ENCODE peak calls at places on chromosomes 1 and 21, in ten cellular contexts. R, I, B, L, K, U, A, O, X and G are unnamed samples. For H3K4me1, the result is how much of the 10 kb centered on the place peaks cover.

GRCh38 chr21:27085387-27085786 is 118.5 kb upstream of the ADAMTS5 start:
- DNase-seq in L (no peak), B (no peak), O (no peak), A (no peak), K (no peak), U (no peak), I (no peak), X (no peak), R (no peak), G (no peak)

GRCh38 chr1:180946537-180947507 is 34.1 kb downstream of the KIAA1614 start:
- DNase-seq in B (no peak), X (no peak), O (no peak), U (no peak), R (no peak), A (no peak), K (no peak), L (no peak), I (no peak), G (no peak)

GRCh38 chr1:236063551-236063918 is 1.4 kb downstream of the NID1 start:
- DNase-seq in U (no peak), K (no peak), O (no peak), I (no peak), B (no peak), R (no peak), L (no peak), A (no peak), X (no peak), G (no peak)

GRCh38 chr1:42173155-42173933 is 8.8 kb upstream of the GUCA2A start:
- DNase-seq in X (no peak), L (peak), B (peak), K (peak), I (peak), A (peak), O (peak), R (no peak), U (peak), G (peak)

GRCh38 chr1:171292799-171293198 is 21.2 kb upstream of the FMO4 start:
- DNase-seq in O (no peak), B (no peak), L (no peak), X (no peak), U (no peak), I (no peak), K (no peak), A (peak), R (no peak), G (no peak)

GRCh38 chr1:77044133-77044849 is 174.9 kb downstream of the PIGK start:
- DNase-seq in X (peak), O (no peak), I (no peak), B (no peak), K (no peak), L (no peak), U (no peak), A (no peak), R (no peak), G (no peak)

GRCh38 chr1:76230894-76231293 is 156.3 kb downstream of the ST6GALNAC3 start:
- DNase-seq in X (no peak), U (no peak), R (no peak), K (no peak), I (no peak), A (no peak), L (no peak), O (no peak), B (no peak), G (no peak)

GRCh38 chr21:15870819-15871218 is 141.0 kb downstream of the USP25 start:
- DNase-seq in I (no peak), L (no peak), O (no peak), R (no peak), X (no peak), K (no peak), U (no peak), B (peak), A (no peak), G (no peak)

GRCh38 chr1:181099152-181100014 is 10.9 kb downstream of the IER5 start:
- DNase-seq in O (no peak), A (peak), K (no peak), I (no peak), X (peak), L (no peak), U (no peak), R (no peak), B (no peak), G (peak)

GRCh38 chr1:166703141-166703540 is 136.1 kb upstream of the POGK start:
- DNase-seq in K (no peak), L (no peak), U (no peak), O (no peak), I (no peak), A (no peak), X (no peak), B (no peak), R (no peak), G (no peak)

GRCh38 chr21:14545906-14546480 is at the start of gene SAMSN1:
- DNase-seq in O (peak), U (no peak), L (peak), A (peak), X (no peak), B (no peak), I (peak), K (no peak), R (no peak), G (no peak)

GRCh38 chr21:15872236-15872635 is 142.5 kb downstream of the USP25 start:
- DNase-seq in B (no peak), L (no peak), A (no peak), X (no peak), O (no peak), R (no peak), I (no peak), U (no peak), K (no peak), G (no peak)

GRCh38 chr1:117128323-117129079 is 7.0 kb upstream of the TRIM45 start:
- DNase-seq in B (peak), U (no peak), I (no peak), R (no peak), X (no peak), A (peak), O (no peak), K (no peak), L (no peak), G (no peak)

GRCh38 chr1:6686294-6686693 is 15.3 kb downstream of the DNAJC11 start:
- DNase-seq in U (no peak), I (no peak), O (no peak), L (no peak), B (no peak), X (no peak), K (no peak), R (no peak), A (no peak), G (no peak)

GRCh38 chr1:183070234-183070922 is 47.2 kb downstream of the LAMC1 start:
- DNase-seq in X (no peak), I (no peak), R (no peak), K (no peak), U (no peak), L (no peak), A (no peak), O (no peak), B (no peak), G (no peak)

GRCh38 chr1:183075861-183076260 is 52.6 kb downstream of the LAMC1 start:
- DNase-seq in B (no peak), K (no peak), U (no peak), R (no peak), I (no peak), O (no peak), X (no peak), A (peak), L (no peak), G (no peak)

GRCh38 chr1:183070923-183071618 is 47.9 kb downstream of the LAMC1 start:
- DNase-seq in K (no peak), X (no peak), I (no peak), B (peak), A (peak), O (no peak), R (no peak), L (no peak), U (no peak), G (no peak)

GRCh38 chr1:183074215-183074614 is 51.0 kb downstream of the LAMC1 start:
- DNase-seq in L (no peak), I (no peak), K (no peak), B (no peak), O (no peak), R (no peak), A (no peak), U (no peak), X (no peak), G (no peak)

DNA sequence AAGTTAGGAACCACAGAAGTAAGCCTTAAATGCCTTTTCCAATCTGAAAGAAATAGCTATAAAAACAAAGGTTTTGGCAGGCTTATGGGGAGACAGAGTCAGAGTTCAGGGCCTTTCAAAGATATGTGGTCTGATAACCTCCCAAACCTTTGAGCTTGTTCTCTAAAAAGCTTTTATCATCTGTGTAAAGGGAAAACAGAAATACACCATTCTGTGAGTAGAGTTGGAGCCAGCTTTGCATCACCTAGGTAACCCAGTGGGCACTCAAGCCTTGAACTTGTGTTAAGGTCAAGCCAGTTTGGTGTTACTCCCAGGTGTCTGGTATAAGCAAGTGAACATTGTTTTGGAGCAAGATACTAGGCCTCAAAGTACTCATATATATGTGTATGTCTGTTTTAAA is 50.1 kb downstream of the LAMC1 start:
- DNase-seq in L (no peak), K (no peak), I (no peak), X (no peak), B (no peak), O (no peak), A (no peak), R (no peak), U (no peak), G (no peak)
- H3K4me1 ChIP-seq in L (under half), K (under half), I (half or more), X (under half), B (under half), O (half or more), A (under half), R (under half), U (under half), G (under half)

GRCh38 chr1:46656643-46657042 is 11.5 kb downstream of the ATPAF1 start:
- DNase-seq in O (no peak), K (no peak), B (no peak), X (no peak), R (no peak), A (no peak), U (no peak), I (no peak), L (no peak), G (no peak)

GRCh38 chr1:46657775-46658174 is 10.4 kb downstream of the ATPAF1 start:
- DNase-seq in K (no peak), B (no peak), R (no peak), O (no peak), U (no peak), A (no peak), I (no peak), L (no peak), X (no peak), G (no peak)

GRCh38 chr1:46654012-46654411 is 14.2 kb downstream of the ATPAF1 start:
- DNase-seq in U (no peak), L (no peak), X (no peak), O (no peak), I (no peak), R (no peak), K (no peak), B (no peak), A (no peak), G (no peak)

GRCh38 chr1:46655848-46656247 is 12.3 kb downstream of the ATPAF1 start:
- DNase-seq in L (no peak), K (no peak), B (no peak), R (no peak), I (no peak), U (no peak), O (no peak), A (no peak), X (no peak), G (no peak)

GRCh38 chr1:46659307-46659870 is 8.8 kb downstream of the ATPAF1 start:
- DNase-seq in X (no peak), R (no peak), U (no peak), A (no peak), L (no peak), B (no peak), I (no peak), O (no peak), K (no peak), G (no peak)
- TF ChIP-seq CTCF in X (no peak), R (no peak), U (no peak), A (no peak), L (no peak), B (no peak), I (no peak), O (no peak), K (no peak), G (no peak)

DNA sequence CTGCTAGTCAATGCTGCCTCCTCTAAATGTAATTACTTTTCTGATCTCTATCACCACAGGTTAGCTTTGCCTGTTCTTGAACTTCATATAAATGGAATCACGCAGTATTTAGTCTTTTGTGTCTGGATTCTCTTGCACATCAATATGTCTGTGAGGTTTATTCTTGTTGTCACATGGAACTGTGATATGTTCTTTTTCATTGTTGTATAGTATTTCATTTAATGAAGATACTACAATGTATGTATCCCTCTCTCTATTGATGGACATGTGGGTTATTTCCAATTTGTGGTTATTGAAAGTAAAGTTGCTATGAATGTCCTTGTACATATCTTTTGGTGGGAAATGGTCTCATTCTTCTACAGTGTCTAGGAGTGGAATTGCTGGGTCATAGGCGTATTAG is 16.7 kb upstream of the PADI1 start:
- DNase-seq in L (no peak), B (no peak), A (no peak), R (no peak), K (no peak), O (no peak), U (no peak), I (no peak), X (no peak), G (no peak)
- H3K4me1 ChIP-seq in L (under half), B (under half), A (under half), R (under half), K (under half), O (under half), U (under half), I (under half), X (half or more), G (under half)

DNA sequence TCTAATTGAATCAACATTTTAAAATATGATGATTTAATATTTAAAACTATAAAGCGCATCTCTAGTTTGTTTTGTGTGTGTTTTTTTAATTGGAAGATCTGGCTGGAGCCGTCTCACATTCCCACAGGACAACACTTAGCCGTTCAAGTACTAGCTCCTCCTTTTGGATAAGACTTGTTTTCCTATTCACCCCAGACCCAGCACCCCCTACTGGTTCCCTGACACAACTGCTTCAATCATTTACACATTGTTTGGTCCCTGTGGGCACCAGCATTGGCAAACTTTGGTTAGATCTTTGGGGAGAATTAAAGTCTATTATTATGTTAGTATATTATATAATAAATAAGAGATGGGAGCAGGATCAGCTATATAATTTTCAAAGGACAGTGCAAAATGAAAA is 34.5 kb downstream of the TYW3 start:
- DNase-seq in R (no peak), U (no peak), A (peak), B (peak), O (no peak), L (peak), I (no peak), K (no peak), X (peak), G (peak)
- TF ChIP-seq CTCF in R (no peak), U (no peak), A (peak), B (peak), O (no peak), L (peak), I (no peak), K (no peak), X (peak), G (no peak)

GRCh38 chr1:208161656-208162375 is 82.4 kb downstream of the PLXNA2 start:
- DNase-seq in X (no peak), I (no peak), R (no peak), K (no peak), L (peak), B (no peak), A (peak), U (no peak), O (peak), G (no peak)
- H3K4me1 ChIP-seq in X (under half), I (half or more), R (under half), K (under half), L (half or more), B (under half), A (half or more), U (under half), O (half or more), G (under half)

GRCh38 chr21:37700641-37701202 is 215.5 kb downstream of the KCNJ6 start:
- DNase-seq in X (peak), R (no peak), K (peak), I (no peak), U (no peak), A (peak), L (peak), B (peak), O (no peak), G (peak)
- TF ChIP-seq CTCF in X (peak), R (peak), K (peak), I (peak), U (peak), A (peak), L (peak), B (peak), O (peak), G (peak)

GRCh38 chr1:23556661-23557470 is 2.4 kb downstream of the ID3 start:
- DNase-seq in L (peak), A (peak), I (no peak), K (no peak), X (no peak), U (no peak), O (no peak), R (peak), B (peak), G (no peak)
- H3K4me1 ChIP-seq in L (under half), A (half or more), I (half or more), K (under half), X (under half), U (under half), O (half or more), R (under half), B (half or more), G (half or more)

DNA sequence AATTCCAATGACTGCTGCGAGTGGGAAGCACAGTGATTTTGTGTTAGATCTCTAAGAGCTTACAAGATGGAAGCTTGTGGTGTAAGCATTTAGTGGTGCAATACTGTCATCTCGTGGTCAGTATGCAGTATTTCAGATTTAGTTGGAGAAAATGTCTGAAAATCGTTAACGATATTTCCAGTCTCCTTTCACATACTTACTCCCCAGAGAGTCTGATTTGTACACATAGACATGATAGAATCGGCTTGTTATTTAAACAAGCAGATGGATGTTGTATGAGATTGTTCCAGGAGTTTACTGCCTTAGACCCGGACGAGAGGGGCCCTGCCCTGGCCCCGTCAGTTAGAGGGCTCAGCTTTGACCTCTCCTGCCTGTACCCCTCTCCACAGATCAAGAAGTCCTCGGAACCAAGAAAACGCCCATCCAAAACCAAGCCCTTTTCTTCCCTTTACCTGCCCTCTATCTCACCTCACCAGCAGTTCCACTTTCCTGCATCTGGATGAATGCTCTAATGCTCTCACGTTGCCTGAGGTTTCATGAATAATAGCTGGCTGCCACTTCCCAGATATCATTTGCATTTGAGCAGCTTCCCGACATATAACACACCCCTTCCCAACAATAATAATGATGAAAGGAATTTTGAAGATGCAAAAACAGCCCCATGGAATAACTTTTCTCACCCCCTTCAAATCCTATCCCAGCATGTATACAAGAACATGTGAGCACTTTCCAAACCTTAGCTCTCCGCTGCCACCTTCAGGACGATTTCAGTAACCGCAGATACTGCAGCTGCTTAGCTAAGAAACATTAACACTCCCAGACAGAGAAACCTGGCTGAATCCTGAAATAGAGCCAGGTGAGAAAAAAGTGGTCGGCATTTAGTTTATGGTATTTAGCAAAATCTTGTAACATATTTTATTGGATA is 247.3 kb downstream of the LTN1 start:
- DNase-seq in I (peak), B (peak), L (peak), A (peak), K (peak), U (peak), O (peak), X (peak), R (no peak), G (peak)
- TF ChIP-seq CTCF in I (peak), B (peak), L (peak), A (peak), K (peak), U (peak), O (peak), X (peak), R (peak), G (peak)

GRCh38 chr1:169900567-169900966 is 6.9 kb upstream of the SCYL3 start:
- DNase-seq in K (no peak), A (no peak), I (no peak), L (no peak), U (no peak), O (no peak), B (no peak), X (no peak), R (no peak), G (no peak)

GRCh38 chr1:169902750-169903149 is 9.1 kb upstream of the SCYL3 start:
- DNase-seq in U (no peak), A (no peak), O (no peak), B (no peak), K (no peak), R (no peak), X (no peak), I (no peak), L (no peak), G (no peak)

GRCh38 chr1:169901119-169901518 is 7.4 kb upstream of the SCYL3 start:
- DNase-seq in L (no peak), O (no peak), X (no peak), B (no peak), U (no peak), A (no peak), K (no peak), I (no peak), R (no peak), G (no peak)

GRCh38 chr1:169896013-169896412 is 2.3 kb upstream of the SCYL3 start:
- DNase-seq in B (no peak), A (no peak), U (no peak), O (no peak), R (no peak), L (no peak), I (no peak), X (no peak), K (no peak), G (no peak)

DNA sequence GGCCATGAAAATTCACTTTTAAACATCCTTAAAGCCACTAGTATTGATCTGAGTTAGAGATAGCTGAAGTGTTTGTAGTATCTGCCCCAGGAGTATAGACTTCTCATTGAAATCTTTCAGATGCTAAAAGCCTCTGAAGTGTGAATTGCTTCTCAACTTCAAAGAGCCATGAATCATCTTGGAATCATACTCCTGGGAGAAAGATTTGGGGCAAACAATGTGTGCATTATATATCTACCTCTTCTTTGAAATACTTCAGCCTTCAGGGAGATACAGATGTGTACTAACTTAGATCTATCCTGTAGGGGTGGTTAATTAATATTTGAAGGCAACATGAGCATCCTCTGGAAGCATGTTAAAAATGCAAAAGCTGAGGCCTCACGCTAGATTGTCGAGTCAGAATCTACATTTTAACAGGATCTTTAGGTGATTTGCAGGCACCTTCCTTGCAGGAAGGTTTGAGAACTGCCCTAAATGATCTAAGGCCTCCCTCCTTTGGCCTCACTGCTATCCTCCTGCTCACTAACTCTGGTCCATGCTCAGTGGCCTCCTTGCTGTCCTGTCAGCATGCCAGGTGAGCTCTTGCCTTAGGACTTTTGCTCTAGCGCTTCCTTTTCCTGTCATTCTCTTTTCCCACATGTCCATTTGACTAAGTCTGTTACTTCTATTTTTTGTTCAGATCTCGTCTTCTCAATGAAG is 6.0 kb upstream of the SCYL3 start:
- DNase-seq in A (no peak), R (no peak), L (no peak), U (no peak), I (no peak), X (no peak), O (no peak), B (no peak), K (no peak), G (no peak)
- H3K4me1 ChIP-seq in A (under half), R (under half), L (under half), U (under half), I (under half), X (under half), O (under half), B (under half), K (under half), G (under half)